ENCODE peak calls at places on chromosome 16, in seven cellular contexts. J, G, Y, U, I, K and W are unnamed samples.

GRCh38 chr16:64542152-64542551 is 579.7 kb downstream of the CDH11 start:
- DNase-seq in J (no peak), G (no peak), Y (no peak), U (no peak), I (no peak), K (no peak), W (no peak)

GRCh38 chr16:51834131-51834530 is 683.1 kb upstream of the SALL1 start:
- DNase-seq in J (peak), G (no peak), Y (no peak), U (peak), I (no peak), K (peak), W (no peak)

GRCh38 chr16:58501242-58502131 is 1.5 kb downstream of the NDRG4 start:
- DNase-seq in J (no peak), G (no peak), Y (no peak), U (no peak), I (no peak), K (no peak), W (peak)

GRCh38 chr16:30570621-30571443 is 682 bp downstream of the ZNF688 start:
- DNase-seq in J (peak), G (no peak), Y (no peak), U (no peak), I (no peak), K (no peak), W (no peak)

GRCh38 chr16:46629331-46629843 is 8.2 kb upstream of the SHCBP1 start:
- DNase-seq in J (peak), G (no peak), Y (no peak), U (peak), I (peak), K (peak), W (no peak)

GRCh38 chr16:80924372-80924978 is 82.2 kb downstream of the CMC2 start:
- DNase-seq in J (peak), G (no peak), Y (peak), U (peak), I (peak), K (peak), W (peak)

GRCh38 chr16:87391324-87391949 is 699 bp upstream of the MAP1LC3B start:
- DNase-seq in J (peak), G (no peak), Y (no peak), U (no peak), I (no peak), K (no peak), W (peak)

GRCh38 chr16:685967-686366 is 1.8 kb upstream of the JMJD8 start:
- DNase-seq in J (peak), G (no peak), Y (no peak), U (no peak), I (no peak), K (peak), W (no peak)

GRCh38 chr16:30368122-30368791 is 2.0 kb downstream of the TBC1D10B start:
- DNase-seq in J (peak), G (no peak), Y (no peak), U (peak), I (no peak), K (peak), W (no peak)

GRCh38 chr16:14485131-14485551 is 144.9 kb downstream of the PARN start:
- DNase-seq in J (peak), G (no peak), Y (no peak), U (peak), I (no peak), K (no peak), W (no peak)

GRCh38 chr16:50547340-50547865 is 793 bp upstream of the NKD1 start:
- DNase-seq in J (peak), G (peak), Y (peak), U (no peak), I (peak), K (no peak), W (no peak)

GRCh38 chr16:68328151-68328859 is 17.5 kb downstream of the PRMT7 start:
- DNase-seq in J (peak), G (peak), Y (peak), U (peak), I (peak), K (peak), W (no peak)

GRCh38 chr16:79687249-79687768 is 86.8 kb upstream of the MAF start:
- DNase-seq in J (no peak), G (no peak), Y (no peak), U (no peak), I (no peak), K (no peak), W (no peak)

GRCh38 chr16:75138636-75139035 is 9.7 kb upstream of the ZFP1 start:
- DNase-seq in J (peak), G (no peak), Y (no peak), U (no peak), I (no peak), K (no peak), W (no peak)

GRCh38 chr16:83070416-83071199 is 443.8 kb downstream of the CDH13 start:
- DNase-seq in J (no peak), G (no peak), Y (no peak), U (no peak), I (no peak), K (no peak), W (no peak)

GRCh38 chr16:21283521-21284289 is 5.6 kb upstream of the CRYM start:
- DNase-seq in J (peak), G (no peak), Y (no peak), U (peak), I (peak), K (peak), W (no peak)

GRCh38 chr16:54654429-54654828 is 276.2 kb upstream of the IRX5 start:
- DNase-seq in J (no peak), G (no peak), Y (no peak), U (no peak), I (no peak), K (no peak), W (no peak)

GRCh38 chr16:23867566-23867965 is 31.8 kb downstream of the PRKCB start:
- DNase-seq in J (no peak), G (no peak), Y (no peak), U (no peak), I (no peak), K (no peak), W (no peak)

GRCh38 chr16:49183911-49184310 is 97.7 kb downstream of the CBLN1 start:
- DNase-seq in J (no peak), G (no peak), Y (no peak), U (no peak), I (peak), K (no peak), W (no peak)

GRCh38 chr16:57132470-57132869 is 40.1 kb downstream of the CPNE2 start:
- DNase-seq in J (no peak), G (no peak), Y (no peak), U (no peak), I (no peak), K (no peak), W (no peak)

GRCh38 chr16:1401061-1401757 is 13.3 kb downstream of the UNKL start:
- DNase-seq in J (no peak), G (no peak), Y (no peak), U (no peak), I (no peak), K (no peak), W (no peak)

GRCh38 chr16:77214411-77215138 is 15.4 kb downstream of the SYCE1L start:
- DNase-seq in J (no peak), G (no peak), Y (no peak), U (no peak), I (no peak), K (no peak), W (no peak)

GRCh38 chr16:69325784-69326171 is 4.6 kb downstream of the PDF start:
- DNase-seq in J (no peak), G (no peak), Y (no peak), U (no peak), I (no peak), K (no peak), W (peak)

GRCh38 chr16:74691093-74691855 is 9.4 kb downstream of the MLKL start:
- DNase-seq in J (peak), G (no peak), Y (no peak), U (peak), I (no peak), K (peak), W (no peak)

GRCh38 chr16:57380671-57381462 is 8.6 kb downstream of the CX3CL1 start:
- DNase-seq in J (no peak), G (no peak), Y (no peak), U (peak), I (no peak), K (no peak), W (no peak)

GRCh38 chr16:52114414-52114813 is 432.5 kb downstream of the TOX3 start:
- DNase-seq in J (no peak), G (no peak), Y (no peak), U (no peak), I (no peak), K (no peak), W (no peak)

GRCh38 chr16:47043970-47044684 is 70.7 kb upstream of the DNAJA2 start:
- DNase-seq in J (no peak), G (no peak), Y (no peak), U (no peak), I (no peak), K (no peak), W (no peak)

GRCh38 chr16:5003211-5003610 is 30.5 kb downstream of the NAGPA start:
- DNase-seq in J (no peak), G (no peak), Y (no peak), U (no peak), I (no peak), K (no peak), W (no peak)

GRCh38 chr16:87948735-87949070 is 2.5 kb upstream of the BANP start:
- DNase-seq in J (no peak), G (no peak), Y (no peak), U (no peak), I (no peak), K (no peak), W (no peak)

GRCh38 chr16:87824991-87825841 is 44.1 kb downstream of the SLC7A5 start:
- DNase-seq in J (no peak), G (no peak), Y (no peak), U (no peak), I (no peak), K (no peak), W (no peak)

GRCh38 chr16:69703638-69704037 is 22.7 kb downstream of the NQO1 start:
- DNase-seq in J (peak), G (no peak), Y (no peak), U (peak), I (no peak), K (no peak), W (no peak)

GRCh38 chr16:68369168-68369567 is 58.3 kb downstream of the PRMT7 start:
- DNase-seq in J (no peak), G (no peak), Y (no peak), U (no peak), I (no peak), K (no peak), W (no peak)

GRCh38 chr16:1044515-1045362 is 27.8 kb upstream of the SSTR5 start:
- DNase-seq in J (no peak), G (no peak), Y (no peak), U (no peak), I (no peak), K (no peak), W (no peak)

GRCh38 chr16:67917140-67917851 is 14.4 kb downstream of the CTRL start:
- DNase-seq in J (peak), G (no peak), Y (no peak), U (no peak), I (no peak), K (peak), W (no peak)

GRCh38 chr16:2516391-2517240 is 2.9 kb downstream of the ATP6V0C start:
- DNase-seq in J (peak), G (no peak), Y (no peak), U (no peak), I (no peak), K (no peak), W (no peak)

GRCh38 chr16:86072328-86073102 is 173.6 kb downstream of the IRF8 start:
- DNase-seq in J (peak), G (no peak), Y (peak), U (peak), I (peak), K (peak), W (no peak)

GRCh38 chr16:19840524-19841110 is 44.0 kb downstream of the GPRC5B start:
- DNase-seq in J (no peak), G (no peak), Y (no peak), U (no peak), I (no peak), K (no peak), W (no peak)

GRCh38 chr16:48156790-48157209 is 1.0 kb upstream of the ABCC12 start:
- DNase-seq in J (peak), G (peak), Y (peak), U (peak), I (peak), K (peak), W (peak)